ENCODE peak calls at places on chromosome 20, in four cellular contexts. R is A549, H is psoas muscle, Z is fibroblast of lung. G is an unnamed sample.
A peak's percentile ranks its signal among the peaks of the same experiment; 100 is the strongest.

GRCh38 chr20:48301189-48301588 is 515.9 kb upstream of the SULF2 start:
- DNase-seq in Z (no peak), R (no peak), H (no peak), G (no peak)

GRCh38 chr20:56626367-56627121 is 2.6 kb upstream of the TFAP2C start:
- DNase-seq in H (no peak), Z (peak; percentile 21), R (peak; percentile 45), G (no peak)

GRCh38 chr20:21518292-21518991 is 4.6 kb upstream of the NKX2-2 start:
- DNase-seq in R (no peak), Z (no peak), H (no peak), G (no peak)

GRCh38 chr20:21184810-21185209 is 58.9 kb downstream of the KIZ start:
- DNase-seq in H (no peak), Z (peak; percentile 18), R (peak; percentile 14), G (no peak)

GRCh38 chr20:48155231-48155630 is 369.9 kb upstream of the SULF2 start:
- DNase-seq in H (no peak), R (no peak), Z (no peak), G (no peak)

GRCh38 chr20:62501801-62502495 is 26.2 kb upstream of the GATA5 start:
- DNase-seq in Z (peak; percentile 56), H (no peak), R (peak; percentile 46), G (no peak)

GRCh38 chr20:36017034-36017951 is 48.9 kb downstream of the CNBD2 start:
- DNase-seq in H (no peak), R (peak; percentile 81), Z (peak; percentile 72), G (peak; percentile 55)

GRCh38 chr20:38046572-38046971 is 13.0 kb downstream of the RPRD1B start:
- DNase-seq in R (no peak), Z (no peak), H (no peak), G (no peak)

GRCh38 chr20:871436-871835 is 37.9 kb downstream of the FAM110A start:
- DNase-seq in H (no peak), Z (no peak), R (no peak), G (no peak)

GRCh38 chr20:63124092-63124781 is 91.7 kb downstream of the YTHDF1 start:
- DNase-seq in R (no peak), Z (peak; percentile 47), H (peak; percentile 22), G (no peak)

GRCh38 chr20:12969071-12969669 is 39.6 kb upstream of the SPTLC3 start:
- DNase-seq in R (peak; percentile 43), H (no peak), Z (no peak), G (no peak)

GRCh38 chr20:48619126-48620101 is 208.4 kb downstream of the PREX1 start:
- DNase-seq in Z (no peak), H (peak; percentile 52), R (no peak), G (no peak)

GRCh38 chr20:8693709-8694108 is 375.2 kb upstream of the PLCB4 start:
- DNase-seq in H (no peak), R (no peak), Z (peak; percentile 92), G (no peak)

GRCh38 chr20:24735263-24735662 is 213.8 kb upstream of the CST7 start:
- DNase-seq in R (no peak), Z (peak; percentile 22), H (no peak), G (no peak)

GRCh38 chr20:54346269-54346668 is 129.1 kb upstream of the DOK5 start:
- DNase-seq in R (no peak), Z (no peak), H (no peak), G (no peak)

GRCh38 chr20:41094656-41095055 is 42.7 kb upstream of the PLCG1 start:
- DNase-seq in R (no peak), Z (peak; percentile 39), H (no peak), G (no peak)

GRCh38 chr20:6533828-6534388 is 233.6 kb upstream of the BMP2 start:
- DNase-seq in Z (peak; percentile 99), R (no peak), H (no peak), G (no peak)

GRCh38 chr20:24768226-24768625 is 180.8 kb upstream of the CST7 start:
- DNase-seq in H (no peak), R (no peak), Z (peak; percentile 70), G (no peak)

GRCh38 chr20:49399329-49399728 is 83.1 kb downstream of the KCNB1 start:
- DNase-seq in H (peak; percentile 63), R (no peak), Z (peak; percentile 17), G (no peak)

GRCh38 chr20:62065669-62066338 is at the start of gene TAF4:
- DNase-seq in Z (peak; percentile 52), H (peak; percentile 91), R (peak; percentile 72), G (peak; percentile 73)

GRCh38 chr20:58054744-58055373 is 173.6 kb downstream of the ANKRD60 start:
- DNase-seq in Z (no peak), R (no peak), H (peak; percentile 64), G (no peak)

GRCh38 chr20:9172908-9173307 is 104.0 kb downstream of the PLCB4 start:
- DNase-seq in H (no peak), R (peak; percentile 34), Z (peak; percentile 44), G (no peak)

GRCh38 chr20:52312131-52312729 is 120.7 kb upstream of the ZFP64 start:
- DNase-seq in Z (peak; percentile 53), R (peak; percentile 69), H (no peak), G (no peak)
- TF ChIP-seq CTCF in Z (peak; percentile 86), R (peak; percentile 71), H (peak; percentile 53), G (peak; percentile 34)

DNA sequence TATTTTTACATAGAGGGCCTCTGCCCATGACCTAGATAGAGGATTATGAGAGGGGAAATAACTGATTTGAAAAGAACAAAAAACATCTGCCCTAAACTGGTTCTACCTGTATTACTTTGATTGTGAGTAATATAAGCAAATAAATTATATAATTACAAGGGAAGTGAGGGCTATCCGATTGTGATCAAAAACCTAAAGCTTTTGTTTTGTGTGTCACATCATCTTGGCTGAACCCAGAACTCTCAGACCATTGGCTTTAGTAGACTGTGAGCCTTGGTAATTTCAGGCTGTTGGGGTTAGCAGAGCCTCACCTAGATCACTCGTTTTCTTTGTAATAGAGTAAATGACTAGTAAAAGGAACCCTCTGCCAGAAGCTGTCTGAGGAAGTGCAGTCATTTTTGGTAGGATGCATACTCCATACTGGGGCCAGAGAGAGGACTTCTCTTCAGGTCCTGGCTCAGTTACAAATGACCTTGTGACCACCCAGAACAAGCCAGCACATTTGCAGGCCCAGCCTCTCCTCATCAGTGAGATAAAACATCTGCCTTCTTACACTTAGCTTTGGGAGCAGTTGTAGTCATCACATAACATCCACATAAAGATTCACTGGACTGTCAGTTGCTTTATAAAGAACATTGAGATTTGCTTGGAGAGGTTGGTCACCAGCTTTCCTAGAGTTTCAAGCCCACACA is 13.5 kb downstream of the STK35 start:
- DNase-seq in R (no peak), H (no peak), Z (peak; percentile 11), G (no peak)
- H3K4me1 ChIP-seq in R (no peaks in the 10 kb centered on the region), H (peaks cover 33% of the 10 kb centered on the region), Z (no peaks in the 10 kb centered on the region), G (no peaks in the 10 kb centered on the region)

GRCh38 chr20:50574108-50574507 is 63.9 kb downstream of the PTPN1 start:
- DNase-seq in R (no peak), H (no peak), Z (no peak), G (no peak)

GRCh38 chr20:50577175-50578018 is 67.2 kb downstream of the PTPN1 start:
- DNase-seq in Z (no peak), H (peak; percentile 94), R (no peak), G (peak; percentile 81)

GRCh38 chr20:50574586-50574985 is 64.4 kb downstream of the PTPN1 start:
- DNase-seq in Z (no peak), H (no peak), R (no peak), G (no peak)

GRCh38 chr20:50578061-50578777 is 68.0 kb downstream of the PTPN1 start:
- DNase-seq in Z (no peak), R (no peak), H (no peak), G (no peak)

GRCh38 chr20:50575869-50576720 is 65.9 kb downstream of the PTPN1 start:
- DNase-seq in R (peak; percentile 70), H (peak; percentile 83), Z (peak; percentile 46), G (no peak)
- H3K27ac ChIP-seq in R (peak overlapping the region; percentile 48), H (peak overlapping the region; percentile 92), Z (no peak overlapping the region), G (no peak overlapping the region)

GRCh38 chr20:4227085-4227821 is 211.9 kb upstream of the RNF24 start:
- DNase-seq in H (no peak), Z (peak; percentile 76), R (peak; percentile 68), G (no peak)
- TF ChIP-seq CTCF in H (no peak), Z (peak; percentile 54), R (peak; percentile 50), G (no peak)

DNA sequence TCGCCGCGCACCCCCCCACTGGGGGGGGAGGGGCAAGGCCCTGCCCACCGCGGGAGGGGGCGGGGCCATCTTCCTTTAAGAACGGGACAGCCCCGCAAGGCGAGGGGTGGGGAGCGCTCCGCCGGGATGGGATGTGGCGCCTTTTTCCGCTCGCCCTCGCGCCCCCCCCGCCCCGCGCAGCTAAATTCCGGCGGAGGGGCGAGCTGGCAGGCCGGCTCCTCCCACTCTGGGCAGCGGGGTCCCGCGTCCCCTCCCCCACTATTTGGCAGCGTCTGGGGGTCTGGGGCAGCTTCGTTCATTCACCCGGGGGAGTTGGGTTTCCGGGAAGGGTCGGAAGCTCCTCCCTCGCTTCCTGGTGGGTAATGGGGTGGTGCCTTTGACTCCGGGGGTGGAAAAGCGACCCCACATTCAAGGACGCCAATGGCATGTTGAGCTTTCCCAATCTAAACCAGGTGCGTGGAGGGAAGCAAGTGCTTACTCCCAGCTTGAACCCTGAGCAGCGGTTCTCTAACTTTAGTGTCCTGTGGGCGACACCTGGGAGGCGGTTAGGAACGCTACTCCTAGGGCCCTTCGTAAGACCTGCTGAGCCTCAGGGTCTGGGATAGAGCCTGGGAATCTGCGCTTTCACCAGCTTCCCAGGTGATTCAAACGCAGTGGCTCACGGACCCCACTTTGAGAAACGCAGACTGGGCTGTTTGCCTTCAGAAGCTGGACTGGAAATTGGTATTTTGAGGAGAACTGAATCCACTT is 927 bp downstream of the ASXL1 start:
- DNase-seq in Z (peak; percentile 59), R (peak; percentile 72), H (peak; percentile 87), G (peak; percentile 63)
- H3K4me1 ChIP-seq in Z (peaks cover 26% of the 10 kb centered on the region), R (peaks cover 63% of the 10 kb centered on the region), H (peaks cover 48% of the 10 kb centered on the region), G (peaks cover 29% of the 10 kb centered on the region)

GRCh38 chr20:22586645-22587310 is 2.4 kb upstream of the FOXA2 start:
- DNase-seq in H (peak; percentile 65), Z (no peak), R (peak; percentile 71), G (peak; percentile 96)

GRCh38 chr20:22585786-22586493 is 1.6 kb upstream of the FOXA2 start:
- DNase-seq in Z (no peak), H (no peak), R (no peak), G (peak; percentile 39)

GRCh38 chr20:22584630-22584921 is 204 bp upstream of the FOXA2 start:
- DNase-seq in H (no peak), Z (no peak), R (peak; percentile 96), G (no peak)

GRCh38 chr20:22583773-22584629 is at the start of gene FOXA2:
- DNase-seq in Z (no peak), H (no peak), R (peak; percentile 96), G (peak; percentile 92)

DNA sequence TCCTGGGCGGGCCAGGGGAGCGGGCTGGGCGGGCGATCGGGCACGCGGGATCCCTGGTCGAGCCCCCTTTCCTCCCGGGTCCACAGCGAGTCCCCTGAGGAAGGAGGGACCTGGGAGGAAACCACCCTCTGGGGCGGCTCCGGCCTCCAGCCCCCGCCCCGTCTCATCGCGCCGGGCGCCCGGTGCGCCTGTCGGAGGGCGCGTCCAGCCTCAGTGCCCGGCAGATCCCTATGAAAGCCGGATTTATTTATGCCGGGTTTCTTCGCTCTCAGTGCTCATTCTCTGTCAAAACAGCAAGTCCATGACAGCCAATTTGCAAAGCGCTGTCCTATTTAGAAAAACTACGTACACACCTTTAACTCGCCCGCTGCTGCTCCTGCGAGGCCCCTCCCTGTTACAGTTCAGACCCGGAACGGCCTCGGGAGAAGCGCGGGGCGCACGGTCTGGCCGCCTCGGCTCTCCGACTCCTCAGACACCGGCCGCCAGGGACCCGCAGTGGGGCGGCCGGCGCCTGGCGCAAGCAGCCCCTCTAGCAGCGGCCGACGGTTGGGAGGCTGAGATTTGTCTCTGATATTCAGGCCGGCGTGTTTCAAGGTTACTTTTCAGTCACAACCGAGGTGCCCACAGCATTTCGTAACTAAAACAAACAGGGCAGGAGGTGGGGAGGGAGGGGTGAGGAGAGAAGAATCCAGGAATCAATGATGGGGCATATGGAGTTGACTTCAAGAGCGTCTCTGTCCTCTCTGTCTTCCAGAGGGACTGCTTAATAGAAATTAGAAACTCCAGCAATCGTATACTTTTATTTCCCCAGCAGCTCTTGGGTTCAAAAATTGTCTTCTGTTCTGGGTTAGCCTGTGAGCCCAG is 782 bp upstream of the FOXA2 start:
- DNase-seq in R (peak; percentile 86), H (no peak), Z (no peak), G (peak; percentile 82)
- H3K27ac ChIP-seq in R (peak overlapping the region; percentile 96), H (no peak overlapping the region), Z (no peak overlapping the region), G (peak overlapping the region; percentile 98)